ENCODE peak calls at places on chromosomes 3 and 15, in seven cellular contexts. N is HepG2, M is SK-N-SH, Y is T47D, F is HCT116, S is GM12878, W is K562. V is an unnamed sample.

GRCh38 chr3:37862219-37862711 is 585 bp downstream of the CTDSPL start:
- DNase-seq in M (peak), S (no peak), W (peak), N (no peak), F (no peak), Y (peak), V (no peak)

GRCh38 chr3:78349571-78349970 is 1309.7 kb downstream of the ROBO2 start:
- DNase-seq in W (no peak), N (no peak), F (no peak), M (no peak), S (no peak), Y (no peak), V (no peak)

GRCh38 chr3:28328188-28329151 is 20.1 kb upstream of the ZCWPW2 start:
- DNase-seq in N (no peak), F (no peak), M (no peak), Y (peak), S (no peak), W (peak), V (no peak)

GRCh38 chr3:133595341-133595740 is 21.9 kb downstream of the CDV3 start:
- DNase-seq in M (no peak), S (no peak), W (no peak), F (no peak), Y (no peak), N (no peak), V (no peak)

GRCh38 chr3:174436367-174436766 is 422.8 kb upstream of the NAALADL2 start:
- DNase-seq in N (no peak), M (no peak), S (no peak), W (no peak), F (no peak), Y (peak), V (no peak)

GRCh38 chr15:39040861-39041260 is 476.2 kb upstream of the RASGRP1 start:
- DNase-seq in Y (no peak), F (no peak), S (no peak), N (no peak), W (no peak), M (no peak), V (no peak)

GRCh38 chr3:54891540-54891897 is 36.3 kb downstream of the LRTM1 start:
- DNase-seq in S (no peak), Y (peak), N (peak), W (peak), M (peak), F (no peak), V (no peak)

GRCh38 chr3:127439621-127440020 is 150.9 kb downstream of the TPRA1 start:
- DNase-seq in Y (no peak), N (no peak), W (no peak), M (no peak), F (no peak), S (no peak), V (peak)

GRCh38 chr15:39179980-39180379 is 400.9 kb upstream of the THBS1 start:
- DNase-seq in N (no peak), W (no peak), M (no peak), F (no peak), Y (no peak), S (no peak), V (no peak)

GRCh38 chr15:100083572-100083971 is 258.2 kb downstream of the ADAMTS17 start:
- DNase-seq in S (no peak), Y (no peak), M (no peak), W (no peak), F (no peak), N (no peak), V (no peak)

GRCh38 chr3:178274711-178275110 is 261.5 kb upstream of the KCNMB2 start:
- DNase-seq in Y (no peak), M (no peak), S (no peak), F (no peak), N (no peak), W (no peak), V (no peak)

GRCh38 chr15:33158359-33158758 is 36.2 kb downstream of the FMN1 start:
- DNase-seq in N (no peak), S (no peak), M (no peak), W (no peak), F (no peak), Y (no peak), V (no peak)

GRCh38 chr3:30393079-30393478 is 213.3 kb upstream of the TGFBR2 start:
- DNase-seq in W (no peak), S (no peak), N (no peak), F (no peak), Y (no peak), M (no peak), V (no peak)

GRCh38 chr3:150699068-150699635 is 4.6 kb downstream of the ERICH6 start:
- DNase-seq in N (peak), W (no peak), S (no peak), M (no peak), F (no peak), Y (no peak), V (no peak)

GRCh38 chr3:124800511-124801374 is 70.5 kb downstream of the UMPS start:
- DNase-seq in W (no peak), F (no peak), S (no peak), Y (no peak), M (peak), N (no peak), V (no peak)

GRCh38 chr15:69883306-69883705 is 214.4 kb downstream of the TLE3 start:
- DNase-seq in S (no peak), M (no peak), F (no peak), Y (no peak), N (no peak), W (no peak), V (no peak)

GRCh38 chr3:23999012-23999641 is 54.0 kb downstream of the NR1D2 start:
- DNase-seq in W (peak), S (no peak), F (peak), N (peak), M (peak), Y (peak), V (peak)

GRCh38 chr3:192875971-192876565 is 41.6 kb downstream of the MB21D2 start:
- DNase-seq in N (peak), S (no peak), W (no peak), F (no peak), M (no peak), Y (peak), V (no peak)

GRCh38 chr15:73959012-73959581 is 32.8 kb downstream of the LOXL1 start:
- DNase-seq in S (no peak), F (no peak), N (no peak), W (no peak), M (no peak), Y (no peak), V (no peak)

GRCh38 chr15:44157679-44158078 is 37.4 kb downstream of the FRMD5 start:
- DNase-seq in F (peak), S (no peak), Y (peak), W (no peak), N (peak), M (no peak), V (no peak)

GRCh38 chr3:161142486-161142885 is 37.3 kb upstream of the B3GALNT1 start:
- DNase-seq in M (no peak), Y (no peak), F (no peak), N (no peak), W (no peak), S (no peak), V (no peak)

GRCh38 chr15:81155375-81156218 is 21.5 kb downstream of the CFAP161 start:
- DNase-seq in F (peak), Y (peak), W (peak), S (no peak), M (peak), N (peak), V (no peak)

GRCh38 chr3:188323067-188323842 is 169.3 kb downstream of the LPP start:
- DNase-seq in W (no peak), N (no peak), F (no peak), M (no peak), Y (no peak), S (no peak), V (no peak)

GRCh38 chr15:29113336-29114276 is 156.0 kb downstream of the NSMCE3 start:
- DNase-seq in M (no peak), S (no peak), F (no peak), W (peak), N (no peak), Y (no peak), V (no peak)

GRCh38 chr3:134366221-134366927 is 7.9 kb downstream of the AMOTL2 start:
- DNase-seq in N (no peak), F (no peak), M (no peak), S (no peak), Y (peak), W (no peak), V (no peak)

GRCh38 chr3:184693011-184693975 is 18.6 kb downstream of the MAGEF1 start:
- DNase-seq in F (no peak), W (no peak), N (no peak), Y (no peak), M (peak), S (no peak), V (no peak)

GRCh38 chr15:90519688-90520087 is 10.0 kb upstream of the CRTC3 start:
- DNase-seq in F (no peak), Y (no peak), N (no peak), W (no peak), S (no peak), M (no peak), V (no peak)

GRCh38 chr3:129026728-129027543 is 25.8 kb downstream of the EFCC1 start:
- DNase-seq in M (peak), F (peak), N (peak), Y (peak), S (peak), W (peak), V (peak)

GRCh38 chr15:65583701-65584100 is 27.2 kb downstream of the INTS14 start:
- DNase-seq in Y (no peak), W (no peak), S (peak), N (peak), M (peak), F (no peak), V (no peak)

GRCh38 chr3:195458188-195458800 is 15.5 kb upstream of the ACAP2 start:
- DNase-seq in M (no peak), Y (no peak), W (no peak), S (no peak), N (no peak), F (no peak), V (no peak)

GRCh38 chr3:58388550-58389061 is 45.0 kb downstream of the PDHB start:
- DNase-seq in F (no peak), N (peak), S (no peak), Y (peak), W (no peak), M (peak), V (no peak)

GRCh38 chr3:28924744-28925360 is 356.0 kb upstream of the RBMS3 start:
- DNase-seq in N (no peak), W (no peak), M (no peak), F (no peak), S (no peak), Y (no peak), V (no peak)

GRCh38 chr15:58472221-58472620 is 40.4 kb downstream of the LIPC start:
- DNase-seq in W (no peak), S (no peak), F (no peak), N (no peak), Y (no peak), M (no peak), V (no peak)

GRCh38 chr15:20341901-20342605 is 199.5 kb downstream of the GOLGA6L6 start:
- DNase-seq in W (peak), M (no peak), N (no peak), Y (peak), F (no peak), S (no peak), V (no peak)

GRCh38 chr3:128496602-128497304 is 3.8 kb upstream of the GATA2 start:
- DNase-seq in W (no peak), F (no peak), Y (no peak), N (no peak), M (peak), S (no peak), V (no peak)

GRCh38 chr3:59463253-59463652 is 413.4 kb upstream of the CFAP20DC start:
- DNase-seq in W (no peak), Y (no peak), F (no peak), N (no peak), M (no peak), S (no peak), V (no peak)

GRCh38 chr3:168885028-168885427 is 778.5 kb downstream of the MECOM start:
- DNase-seq in M (no peak), S (no peak), W (no peak), N (no peak), Y (no peak), F (no peak), V (no peak)
- TF ChIP-seq JUND in M (no peak), S (no peak), W (no peak), N (no peak), Y (no peak), F (no peak), V (no peak)

GRCh38 chr3:130800829-130801228 is 54.2 kb upstream of the PIK3R4 start:
- DNase-seq in W (no peak), F (no peak), N (peak), M (no peak), Y (peak), S (no peak), V (no peak)
- TF ChIP-seq JUND in W (no peak), F (no peak), N (no peak), M (no peak), Y (no peak), S (no peak), V (no peak)

DNA sequence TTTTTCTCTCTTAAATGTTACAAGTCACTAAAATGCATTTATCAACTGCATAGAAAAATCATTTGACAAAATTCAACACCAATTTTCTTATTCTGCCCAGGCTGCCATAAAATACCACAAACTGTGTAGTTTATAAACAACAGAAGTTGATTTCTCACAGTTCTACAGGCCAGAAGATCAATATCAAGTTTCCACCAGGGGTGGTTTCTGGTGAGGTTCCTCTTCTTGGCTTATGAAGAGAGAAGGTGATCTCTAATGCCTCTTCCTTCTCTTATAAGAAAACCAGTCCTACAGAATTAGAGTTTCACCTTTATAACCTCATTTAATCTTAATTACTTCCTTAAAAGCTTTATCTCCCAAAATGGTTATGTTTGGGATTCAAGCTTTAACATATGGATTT is 10.9 kb upstream of the CD200R1L start:
- DNase-seq in N (no peak), S (no peak), M (no peak), Y (no peak), W (no peak), F (no peak), V (no peak)
- TF ChIP-seq JUND in N (no peak), S (no peak), M (no peak), Y (no peak), W (no peak), F (no peak), V (no peak)

GRCh38 chr3:172277151-172277652 is 171.1 kb downstream of the GHSR start:
- DNase-seq in S (no peak), Y (no peak), W (no peak), N (no peak), M (no peak), F (no peak), V (no peak)

GRCh38 chr3:172279974-172280373 is 168.3 kb downstream of the GHSR start:
- DNase-seq in S (no peak), Y (no peak), M (no peak), F (no peak), N (no peak), W (no peak), V (no peak)

GRCh38 chr3:172281884-172282283 is 166.4 kb downstream of the GHSR start:
- DNase-seq in W (no peak), Y (no peak), M (no peak), F (no peak), S (no peak), N (no peak), V (no peak)

GRCh38 chr3:172280406-172281051 is 167.7 kb downstream of the GHSR start:
- DNase-seq in Y (no peak), M (no peak), S (no peak), N (no peak), F (no peak), W (no peak), V (no peak)

DNA sequence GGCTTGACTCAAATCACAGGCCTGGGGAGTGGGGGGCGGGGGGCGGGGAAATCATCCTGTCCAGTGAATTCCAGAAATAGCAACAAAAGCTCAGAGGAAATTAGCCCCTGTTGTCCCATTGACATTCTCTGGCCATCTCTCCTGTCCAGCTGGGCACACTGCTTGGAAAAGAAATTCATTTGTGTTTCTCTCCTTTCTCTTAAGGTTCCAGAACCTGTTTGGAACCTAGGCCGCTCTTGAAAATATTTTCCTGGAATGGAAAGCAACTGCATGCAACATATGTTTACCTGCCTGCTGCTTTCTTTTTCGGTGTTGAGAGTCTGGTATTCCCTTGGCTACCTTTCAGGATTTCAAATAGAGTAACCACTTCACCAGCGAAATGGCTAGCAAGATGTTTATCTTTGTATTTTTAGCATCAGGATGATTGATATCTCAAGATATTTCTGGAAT is 169.0 kb downstream of the GHSR start:
- DNase-seq in M (no peak), W (no peak), Y (peak), F (no peak), S (no peak), N (no peak), V (no peak)
- TF ChIP-seq JUND in M (no peak), W (no peak), Y (peak), F (no peak), S (no peak), N (no peak), V (no peak)

GRCh38 chr15:50911001-50911400 is 2.5 kb downstream of the AP4E1 start:
- DNase-seq in S (no peak), F (no peak), N (no peak), Y (peak), W (no peak), M (no peak), V (no peak)
- TF ChIP-seq JUND in S (no peak), F (no peak), N (no peak), Y (no peak), W (no peak), M (no peak), V (no peak)